ENCODE peak calls at places on chromosome X, in eight cellular contexts. One of them, this sample, is unnamed.

GRCh38 chrX:109839694-109840358 is 106.8 kb upstream of the ACSL4 start:
- DNase-seq in coronary artery: no peak
- DNase-seq in CD4-positive, alpha-beta T cell: no peak
- DNase-seq in heart left ventricle: peak; percentile 22
- DNase-seq in NCI-H2171: no peak
- DNase-seq in mucosa of descending colon: no peak
- DNase-seq in aorta: no peak
- DNase-seq in Right ventricle myocardium superior: no peak
- DNase-seq in this sample: no peak

GRCh38 chrX:151982217-151982616 is 7.7 kb upstream of the GABRE start:
- DNase-seq in coronary artery: no peak
- DNase-seq in CD4-positive, alpha-beta T cell: no peak
- DNase-seq in heart left ventricle: no peak
- DNase-seq in NCI-H2171: no peak
- DNase-seq in mucosa of descending colon: no peak
- DNase-seq in aorta: no peak
- DNase-seq in Right ventricle myocardium superior: no peak
- DNase-seq in this sample: no peak

GRCh38 chrX:74382613-74383012 is 38.7 kb upstream of the SLC16A2 start:
- DNase-seq in coronary artery: no peak
- DNase-seq in CD4-positive, alpha-beta T cell: peak; percentile 49
- DNase-seq in heart left ventricle: peak; percentile 27
- DNase-seq in NCI-H2171: peak; percentile 3
- DNase-seq in mucosa of descending colon: peak; percentile 43
- DNase-seq in aorta: peak; percentile 80
- DNase-seq in Right ventricle myocardium superior: peak; percentile 56
- DNase-seq in this sample: no peak

GRCh38 chrX:66022742-66023725 is 16.8 kb downstream of the VSIG4 start:
- DNase-seq in coronary artery: no peak
- DNase-seq in CD4-positive, alpha-beta T cell: no peak
- DNase-seq in heart left ventricle: no peak
- DNase-seq in NCI-H2171: no peak
- DNase-seq in mucosa of descending colon: no peak
- DNase-seq in aorta: no peak
- DNase-seq in Right ventricle myocardium superior: no peak
- DNase-seq in this sample: no peak

GRCh38 chrX:58025979-58026378 is 115.7 kb upstream of the ZXDA start:
- DNase-seq in coronary artery: no peak
- DNase-seq in CD4-positive, alpha-beta T cell: peak; percentile 18
- DNase-seq in heart left ventricle: no peak
- DNase-seq in NCI-H2171: no peak
- DNase-seq in mucosa of descending colon: no peak
- DNase-seq in aorta: no peak
- DNase-seq in Right ventricle myocardium superior: no peak
- DNase-seq in this sample: no peak

GRCh38 chrX:123986377-123986776 is 24.9 kb downstream of the STAG2 start:
- DNase-seq in coronary artery: no peak
- DNase-seq in CD4-positive, alpha-beta T cell: no peak
- DNase-seq in heart left ventricle: no peak
- DNase-seq in NCI-H2171: no peak
- DNase-seq in mucosa of descending colon: no peak
- DNase-seq in aorta: no peak
- DNase-seq in Right ventricle myocardium superior: no peak
- DNase-seq in this sample: no peak

GRCh38 chrX:28312965-28313364 is 274.3 kb upstream of the IL1RAPL1 start:
- DNase-seq in coronary artery: no peak
- DNase-seq in CD4-positive, alpha-beta T cell: no peak
- DNase-seq in heart left ventricle: no peak
- DNase-seq in NCI-H2171: no peak
- DNase-seq in mucosa of descending colon: no peak
- DNase-seq in aorta: no peak
- DNase-seq in Right ventricle myocardium superior: no peak
- DNase-seq in this sample: no peak

GRCh38 chrX:120015145-120016067 is 62.1 kb downstream of the RHOXF2B start:
- DNase-seq in coronary artery: no peak
- DNase-seq in CD4-positive, alpha-beta T cell: no peak
- DNase-seq in heart left ventricle: no peak
- DNase-seq in NCI-H2171: no peak
- DNase-seq in mucosa of descending colon: no peak
- DNase-seq in aorta: no peak
- DNase-seq in Right ventricle myocardium superior: no peak
- DNase-seq in this sample: no peak

GRCh38 chrX:70494441-70494840 is 49.8 kb downstream of the DLG3 start:
- DNase-seq in coronary artery: no peak
- DNase-seq in CD4-positive, alpha-beta T cell: no peak
- DNase-seq in heart left ventricle: no peak
- DNase-seq in NCI-H2171: no peak
- DNase-seq in mucosa of descending colon: no peak
- DNase-seq in aorta: no peak
- DNase-seq in Right ventricle myocardium superior: no peak
- DNase-seq in this sample: no peak

GRCh38 chrX:122565952-122566351 is 618.1 kb upstream of the GRIA3 start:
- DNase-seq in coronary artery: no peak
- DNase-seq in CD4-positive, alpha-beta T cell: no peak
- DNase-seq in heart left ventricle: no peak
- DNase-seq in NCI-H2171: no peak
- DNase-seq in mucosa of descending colon: peak; percentile 19
- DNase-seq in aorta: no peak
- DNase-seq in Right ventricle myocardium superior: no peak
- DNase-seq in this sample: no peak

GRCh38 chrX:46912098-46912672 is at the start of gene JADE3:
- DNase-seq in coronary artery: peak; percentile 79
- DNase-seq in CD4-positive, alpha-beta T cell: no peak
- DNase-seq in heart left ventricle: peak; percentile 78
- DNase-seq in NCI-H2171: peak; percentile 28
- DNase-seq in mucosa of descending colon: peak; percentile 84
- DNase-seq in aorta: peak; percentile 90
- DNase-seq in Right ventricle myocardium superior: peak; percentile 85
- DNase-seq in this sample: peak; percentile 89

GRCh38 chrX:131778269-131779218 is 234.7 kb downstream of the OR13H1 start:
- DNase-seq in coronary artery: peak; percentile 80
- DNase-seq in CD4-positive, alpha-beta T cell: peak; percentile 70
- DNase-seq in heart left ventricle: no peak
- DNase-seq in NCI-H2171: no peak
- DNase-seq in mucosa of descending colon: no peak
- DNase-seq in aorta: no peak
- DNase-seq in Right ventricle myocardium superior: no peak
- DNase-seq in this sample: no peak

GRCh38 chrX:23752740-23753435 is 9.8 kb upstream of the ACOT9 start:
- DNase-seq in coronary artery: no peak
- DNase-seq in CD4-positive, alpha-beta T cell: no peak
- DNase-seq in heart left ventricle: no peak
- DNase-seq in NCI-H2171: no peak
- DNase-seq in mucosa of descending colon: no peak
- DNase-seq in aorta: no peak
- DNase-seq in Right ventricle myocardium superior: no peak
- DNase-seq in this sample: no peak

GRCh38 chrX:139559383-139560042 is 29.0 kb downstream of the F9 start:
- DNase-seq in coronary artery: no peak
- DNase-seq in CD4-positive, alpha-beta T cell: no peak
- DNase-seq in heart left ventricle: no peak
- DNase-seq in NCI-H2171: peak; percentile 0
- DNase-seq in mucosa of descending colon: no peak
- DNase-seq in aorta: no peak
- DNase-seq in Right ventricle myocardium superior: no peak
- DNase-seq in this sample: no peak

GRCh38 chrX:30618160-30618765 is 35.0 kb upstream of the GK start:
- DNase-seq in coronary artery: no peak
- DNase-seq in CD4-positive, alpha-beta T cell: no peak
- DNase-seq in heart left ventricle: no peak
- DNase-seq in NCI-H2171: no peak
- DNase-seq in mucosa of descending colon: no peak
- DNase-seq in aorta: no peak
- DNase-seq in Right ventricle myocardium superior: no peak
- DNase-seq in this sample: no peak

GRCh38 chrX:109886122-109886761 is 116.7 kb upstream of the TMEM164 start:
- DNase-seq in coronary artery: no peak
- DNase-seq in CD4-positive, alpha-beta T cell: no peak
- DNase-seq in heart left ventricle: no peak
- DNase-seq in NCI-H2171: peak; percentile 8
- DNase-seq in mucosa of descending colon: peak; percentile 24
- DNase-seq in aorta: no peak
- DNase-seq in Right ventricle myocardium superior: peak; percentile 39
- DNase-seq in this sample: no peak

GRCh38 chrX:103453655-103454054 is 65.6 kb downstream of the RAB40A start:
- DNase-seq in coronary artery: no peak
- DNase-seq in CD4-positive, alpha-beta T cell: no peak
- DNase-seq in heart left ventricle: no peak
- DNase-seq in NCI-H2171: no peak
- DNase-seq in mucosa of descending colon: no peak
- DNase-seq in aorta: no peak
- DNase-seq in Right ventricle myocardium superior: no peak
- DNase-seq in this sample: no peak

GRCh38 chrX:42704454-42704853 is 73.5 kb downstream of the PPP1R2C start:
- DNase-seq in coronary artery: no peak
- DNase-seq in CD4-positive, alpha-beta T cell: no peak
- DNase-seq in heart left ventricle: no peak
- DNase-seq in NCI-H2171: no peak
- DNase-seq in mucosa of descending colon: no peak
- DNase-seq in aorta: no peak
- DNase-seq in Right ventricle myocardium superior: no peak
- DNase-seq in this sample: no peak

GRCh38 chrX:45479835-45480422 is 279.3 kb upstream of the DIPK2B start:
- DNase-seq in coronary artery: no peak
- DNase-seq in CD4-positive, alpha-beta T cell: no peak
- DNase-seq in heart left ventricle: no peak
- DNase-seq in NCI-H2171: no peak
- DNase-seq in mucosa of descending colon: no peak
- DNase-seq in aorta: no peak
- DNase-seq in Right ventricle myocardium superior: no peak
- DNase-seq in this sample: no peak

GRCh38 chrX:40097492-40098263 is at the start of gene BCOR:
- DNase-seq in coronary artery: peak; percentile 83
- DNase-seq in CD4-positive, alpha-beta T cell: peak; percentile 59
- DNase-seq in heart left ventricle: peak; percentile 82
- DNase-seq in NCI-H2171: peak; percentile 56
- DNase-seq in mucosa of descending colon: peak; percentile 86
- DNase-seq in aorta: peak; percentile 91
- DNase-seq in Right ventricle myocardium superior: peak; percentile 79
- DNase-seq in this sample: peak; percentile 84

GRCh38 chrX:21479695-21480280 is 105.6 kb downstream of the CNKSR2 start:
- DNase-seq in coronary artery: no peak
- DNase-seq in CD4-positive, alpha-beta T cell: no peak
- DNase-seq in heart left ventricle: no peak
- DNase-seq in NCI-H2171: peak; percentile 20
- DNase-seq in mucosa of descending colon: no peak
- DNase-seq in aorta: no peak
- DNase-seq in Right ventricle myocardium superior: no peak
- DNase-seq in this sample: no peak

GRCh38 chrX:9312922-9313867 is 151.7 kb upstream of the TBL1X start:
- DNase-seq in coronary artery: no peak
- DNase-seq in CD4-positive, alpha-beta T cell: peak; percentile 71
- DNase-seq in heart left ventricle: peak; percentile 9
- DNase-seq in NCI-H2171: no peak
- DNase-seq in mucosa of descending colon: peak; percentile 68
- DNase-seq in aorta: peak; percentile 85
- DNase-seq in Right ventricle myocardium superior: peak; percentile 51
- DNase-seq in this sample: no peak

GRCh38 chrX:20913760-20914159 is 460.5 kb upstream of the CNKSR2 start:
- DNase-seq in coronary artery: no peak
- DNase-seq in CD4-positive, alpha-beta T cell: no peak
- DNase-seq in heart left ventricle: no peak
- DNase-seq in NCI-H2171: no peak
- DNase-seq in mucosa of descending colon: no peak
- DNase-seq in aorta: no peak
- DNase-seq in Right ventricle myocardium superior: no peak
- DNase-seq in this sample: no peak

GRCh38 chrX:132631579-132632232 is 142.9 kb upstream of the MBNL3 start:
- DNase-seq in coronary artery: no peak
- DNase-seq in CD4-positive, alpha-beta T cell: no peak
- DNase-seq in heart left ventricle: no peak
- DNase-seq in NCI-H2171: no peak
- DNase-seq in mucosa of descending colon: no peak
- DNase-seq in aorta: no peak
- DNase-seq in Right ventricle myocardium superior: no peak
- DNase-seq in this sample: no peak

GRCh38 chrX:110853610-110854009 is 58.0 kb upstream of the CHRDL1 start:
- DNase-seq in coronary artery: no peak
- DNase-seq in CD4-positive, alpha-beta T cell: no peak
- DNase-seq in heart left ventricle: no peak
- DNase-seq in NCI-H2171: peak; percentile 73
- DNase-seq in mucosa of descending colon: no peak
- DNase-seq in aorta: no peak
- DNase-seq in Right ventricle myocardium superior: no peak
- DNase-seq in this sample: no peak

GRCh38 chrX:23782455-23782854 is 518 bp upstream of the SAT1 start:
- DNase-seq in coronary artery: no peak
- DNase-seq in CD4-positive, alpha-beta T cell: no peak
- DNase-seq in heart left ventricle: no peak
- DNase-seq in NCI-H2171: no peak
- DNase-seq in mucosa of descending colon: no peak
- DNase-seq in aorta: no peak
- DNase-seq in Right ventricle myocardium superior: no peak
- DNase-seq in this sample: no peak

GRCh38 chrX:136816970-136817369 is 36.2 kb upstream of the ARHGEF6 start:
- DNase-seq in coronary artery: no peak
- DNase-seq in CD4-positive, alpha-beta T cell: no peak
- DNase-seq in heart left ventricle: no peak
- DNase-seq in NCI-H2171: no peak
- DNase-seq in mucosa of descending colon: no peak
- DNase-seq in aorta: no peak
- DNase-seq in Right ventricle myocardium superior: no peak
- DNase-seq in this sample: no peak

GRCh38 chrX:18883961-18884765 is 99.8 kb downstream of the PHKA2 start:
- DNase-seq in coronary artery: no peak
- DNase-seq in CD4-positive, alpha-beta T cell: no peak
- DNase-seq in heart left ventricle: no peak
- DNase-seq in NCI-H2171: no peak
- DNase-seq in mucosa of descending colon: no peak
- DNase-seq in aorta: peak; percentile 72
- DNase-seq in Right ventricle myocardium superior: no peak
- DNase-seq in this sample: no peak

GRCh38 chrX:120299928-120300327 is 11.3 kb downstream of the TMEM255A start:
- DNase-seq in coronary artery: no peak
- DNase-seq in CD4-positive, alpha-beta T cell: no peak
- DNase-seq in heart left ventricle: no peak
- DNase-seq in NCI-H2171: no peak
- DNase-seq in mucosa of descending colon: no peak
- DNase-seq in aorta: no peak
- DNase-seq in Right ventricle myocardium superior: no peak
- DNase-seq in this sample: no peak

GRCh38 chrX:21961142-21961541 is 20.6 kb downstream of the SMS start:
- DNase-seq in coronary artery: no peak
- DNase-seq in CD4-positive, alpha-beta T cell: no peak
- DNase-seq in heart left ventricle: no peak
- DNase-seq in NCI-H2171: no peak
- DNase-seq in mucosa of descending colon: no peak
- DNase-seq in aorta: no peak
- DNase-seq in Right ventricle myocardium superior: no peak
- DNase-seq in this sample: no peak

GRCh38 chrX:20042221-20042620 is 51.4 kb upstream of the BCLAF3 start:
- DNase-seq in coronary artery: no peak
- DNase-seq in CD4-positive, alpha-beta T cell: no peak
- DNase-seq in heart left ventricle: no peak
- DNase-seq in NCI-H2171: no peak
- DNase-seq in mucosa of descending colon: no peak
- DNase-seq in aorta: no peak
- DNase-seq in Right ventricle myocardium superior: no peak
- DNase-seq in this sample: no peak

GRCh38 chrX:25277574-25277973 is 261.8 kb upstream of the ARX start:
- DNase-seq in coronary artery: no peak
- DNase-seq in CD4-positive, alpha-beta T cell: no peak
- DNase-seq in heart left ventricle: no peak
- DNase-seq in NCI-H2171: no peak
- DNase-seq in mucosa of descending colon: no peak
- DNase-seq in aorta: no peak
- DNase-seq in Right ventricle myocardium superior: no peak
- DNase-seq in this sample: no peak

GRCh38 chrX:118528089-118528753 is 32.6 kb downstream of the DOCK11 start:
- DNase-seq in coronary artery: no peak
- DNase-seq in CD4-positive, alpha-beta T cell: peak; percentile 20
- DNase-seq in heart left ventricle: no peak
- DNase-seq in NCI-H2171: no peak
- DNase-seq in mucosa of descending colon: peak; percentile 31
- DNase-seq in aorta: no peak
- DNase-seq in Right ventricle myocardium superior: no peak
- DNase-seq in this sample: no peak